ENCODE peak calls at places on chromosomes 5 and 9, in eight cellular contexts. M, G, I, X, Z, P, O and E are unnamed samples.
A peak's percentile ranks its signal among the peaks of the same experiment; 100 is the strongest.

GRCh38 chr9:124500796-124501611 is 6.2 kb downstream of the NR5A1 start:
- DNase-seq in X (no peak), M (no peak), Z (no peak), G (no peak), O (no peak), I (no peak), P (no peak), E (no peak)

GRCh38 chr5:175343292-175343691 is 100.7 kb downstream of the DRD1 start:
- DNase-seq in X (no peak), Z (no peak), O (no peak), I (no peak), G (no peak), M (no peak), P (no peak), E (no peak)

GRCh38 chr5:136892026-136892425 is 526.7 kb upstream of the TRPC7 start:
- DNase-seq in P (no peak), O (no peak), Z (no peak), X (no peak), M (no peak), G (no peak), I (no peak), E (no peak)

GRCh38 chr9:79000218-79001002 is 571.4 kb upstream of the TLE4 start:
- DNase-seq in M (no peak), G (no peak), I (no peak), X (no peak), Z (no peak), P (no peak), O (no peak), E (no peak)

GRCh38 chr5:142259758-142260157 is 65.1 kb downstream of the SPRY4 start:
- DNase-seq in G (no peak), X (no peak), I (no peak), P (no peak), M (no peak), Z (no peak), O (no peak), E (no peak)

GRCh38 chr5:118679123-118679940 is 309.0 kb downstream of the DTWD2 start:
- DNase-seq in X (no peak), I (no peak), O (no peak), P (no peak), G (no peak), Z (no peak), M (no peak), E (no peak)

GRCh38 chr5:102196481-102196880 is 99.6 kb downstream of the SLCO4C1 start:
- DNase-seq in O (no peak), I (no peak), Z (no peak), G (no peak), P (no peak), M (no peak), X (no peak), E (no peak)

GRCh38 chr5:73327908-73328455 is 120.6 kb downstream of the FOXD1 start:
- DNase-seq in P (no peak), Z (no peak), O (no peak), X (no peak), M (no peak), I (no peak), G (no peak), E (no peak)

GRCh38 chr5:128537306-128537998 is 593 bp downstream of the FBN2 start:
- DNase-seq in Z (peak; percentile 26), X (no peak), I (no peak), P (no peak), M (no peak), G (peak; percentile 9), O (peak; percentile 86), E (no peak)

GRCh38 chr5:50595199-50595598 is 71.2 kb upstream of the PARP8 start:
- DNase-seq in Z (no peak), O (peak; percentile 82), M (no peak), I (no peak), X (no peak), P (no peak), G (no peak), E (peak; percentile 2)

GRCh38 chr9:96058218-96058617 is 182.7 kb downstream of the ERCC6L2 start:
- DNase-seq in X (no peak), P (no peak), Z (no peak), O (no peak), G (no peak), I (no peak), M (no peak), E (no peak)

GRCh38 chr9:96064838-96065481 is 189.5 kb downstream of the ERCC6L2 start:
- DNase-seq in M (no peak), X (no peak), G (no peak), Z (no peak), O (no peak), I (no peak), P (no peak), E (no peak)

GRCh38 chr9:96062854-96063253 is 187.4 kb downstream of the ERCC6L2 start:
- DNase-seq in M (no peak), Z (no peak), P (no peak), X (no peak), O (no peak), I (no peak), G (no peak), E (no peak)

GRCh38 chr9:96062051-96062450 is 186.6 kb downstream of the ERCC6L2 start:
- DNase-seq in P (no peak), Z (no peak), I (no peak), G (no peak), O (peak; percentile 32), M (no peak), X (no peak), E (no peak)

GRCh38 chr9:96061293-96061987 is 185.9 kb downstream of the ERCC6L2 start:
- DNase-seq in G (peak; percentile 32), M (peak; percentile 57), I (peak; percentile 63), Z (peak; percentile 25), P (no peak), X (peak; percentile 59), O (peak; percentile 57), E (peak; percentile 80)
- TF ChIP-seq POLR2A in G (no peak), M (no peak), I (no peak), Z (no peak), P (no peak), X (no peak), O (no peak), E (no peak)

GRCh38 chr5:132260051-132260450 is 2.6 kb downstream of the PDLIM4 start:
- DNase-seq in G (no peak), M (no peak), O (no peak), Z (no peak), I (no peak), X (peak; percentile 39), P (no peak), E (no peak)
- TF ChIP-seq POLR2A in G (no peak), M (no peak), O (no peak), Z (no peak), I (no peak), X (no peak), P (no peak), E (no peak)

GRCh38 chr9:108565651-108566378 is 290.0 kb downstream of the ACTL7B start:
- DNase-seq in I (peak; percentile 66), Z (peak; percentile 83), G (peak; percentile 19), P (peak; percentile 70), X (peak; percentile 66), M (peak; percentile 60), O (peak; percentile 76), E (peak; percentile 77)
- TF ChIP-seq POLR2A in I (no peak), Z (no peak), G (no peak), P (no peak), X (no peak), M (no peak), O (no peak), E (no peak)

DNA sequence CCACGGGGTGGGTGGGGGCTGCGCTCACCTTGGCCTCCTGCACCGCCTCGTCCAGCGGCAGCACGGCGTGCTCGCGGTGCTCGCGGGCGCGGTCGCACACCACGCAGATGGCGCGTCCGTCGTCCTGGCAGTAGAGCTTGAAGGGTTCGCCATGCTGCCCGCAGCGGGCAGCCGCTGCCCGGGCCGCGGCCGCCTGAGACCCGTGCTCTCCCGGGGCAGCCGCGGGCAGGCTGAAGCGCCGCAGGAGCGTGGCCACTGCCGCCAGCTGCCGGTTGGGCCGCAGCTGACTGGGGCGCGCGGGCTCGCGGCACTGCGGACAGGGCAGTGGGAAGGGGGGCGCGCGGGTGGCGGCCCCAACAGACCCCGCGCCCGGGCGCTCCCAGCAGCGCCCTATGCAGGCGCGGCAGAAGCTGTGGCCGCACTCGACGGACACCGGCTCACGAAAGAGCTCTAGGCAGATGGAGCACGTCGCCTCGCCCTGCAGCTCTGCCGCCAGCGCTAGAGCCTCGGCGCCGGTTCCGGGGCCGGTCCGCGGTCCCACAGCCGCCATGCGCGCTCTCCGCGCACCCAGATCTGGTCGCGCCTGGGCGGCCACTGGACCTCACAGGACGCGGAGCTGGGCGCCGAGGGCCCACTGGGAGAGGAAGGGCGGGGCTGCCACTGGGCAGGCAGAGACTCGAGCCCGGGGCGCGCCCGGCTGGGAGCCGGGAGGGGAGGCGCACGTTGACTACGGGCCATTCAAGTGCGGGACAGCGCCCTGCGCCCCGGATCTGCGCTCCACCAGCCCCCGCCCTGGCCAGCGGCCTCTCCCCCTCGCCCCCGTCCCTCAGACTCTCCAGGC is at the start of gene TRIM7:
- DNase-seq in Z (peak; percentile 65), X (peak; percentile 49), O (no peak), P (no peak), G (no peak), I (peak; percentile 66), M (peak; percentile 61), E (peak; percentile 49)
- TF ChIP-seq POLR2A in Z (peak; percentile 78), X (no peak), O (no peak), P (no peak), G (no peak), I (no peak), M (no peak), E (peak; percentile 58)

GRCh38 chr5:138351517-138351916 is 968 bp upstream of the KDM3B start:
- DNase-seq in G (no peak), O (no peak), P (no peak), M (no peak), I (no peak), X (no peak), Z (no peak), E (no peak)

GRCh38 chr5:138353550-138353893 is 1.0 kb downstream of the KDM3B start:
- DNase-seq in Z (no peak), O (no peak), M (no peak), G (no peak), I (no peak), P (no peak), X (no peak), E (no peak)

GRCh38 chr5:138354387-138354786 is 1.9 kb downstream of the KDM3B start:
- DNase-seq in Z (no peak), O (no peak), I (no peak), M (no peak), X (no peak), G (no peak), P (no peak), E (no peak)

GRCh38 chr5:138352071-138352721 is at the start of gene KDM3B:
- DNase-seq in M (peak; percentile 89), O (peak; percentile 91), X (peak; percentile 93), P (peak; percentile 77), I (peak; percentile 77), Z (peak; percentile 87), G (peak; percentile 87), E (peak; percentile 73)

GRCh38 chr5:138352722-138353549 is 451 bp downstream of the KDM3B start:
- DNase-seq in X (peak; percentile 86), O (peak; percentile 90), M (peak; percentile 78), G (peak; percentile 58), I (peak; percentile 65), P (peak; percentile 55), Z (peak; percentile 39), E (no peak)
- TF ChIP-seq POLR2A in X (peak; percentile 33), O (peak; percentile 29), M (no peak), G (no peak), I (peak; percentile 29), P (no peak), Z (peak; percentile 34), E (peak; percentile 33)